ENCODE peak calls at places on chromosomes 3 and 15, in nine cellular contexts. F is IMR-90, K is body of pancreas, U is heart left ventricle, V is sigmoid colon, M is uterus, Z is spleen, Y is prostate gland, L is adrenal gland. P is an unnamed sample.

GRCh38 chr3:29721789-29722188 is 440.9 kb downstream of the RBMS3 start:
- DNase-seq in F (peak; percentile 4), K (no peak), U (no peak), V (no peak), M (no peak), Z (no peak), Y (no peak), L (no peak), P (peak; percentile 2)

GRCh38 chr3:141401584-141402475 is 33.5 kb downstream of the ZBTB38 start:
- DNase-seq in F (no peak), K (peak; percentile 49), U (peak; percentile 61), V (no peak), M (peak; percentile 57), Z (peak; percentile 93), Y (no peak), L (no peak), P (peak; percentile 65)

GRCh38 chr3:134473868-134474546 is 11.8 kb downstream of the ANAPC13 start:
- DNase-seq in F (peak; percentile 87), K (peak; percentile 83), U (peak; percentile 60), V (peak; percentile 86), M (peak; percentile 68), Z (no peak), Y (peak; percentile 86), L (peak; percentile 90), P (peak; percentile 83)

GRCh38 chr3:170811515-170811914 is 58.5 kb downstream of the RPL22L1 start:
- DNase-seq in F (peak; percentile 60), K (no peak), U (no peak), V (no peak), M (no peak), Z (no peak), Y (no peak), L (no peak), P (peak; percentile 53)

GRCh38 chr15:76439542-76439941 is 103.0 kb downstream of the ISL2 start:
- DNase-seq in F (no peak), K (no peak), U (no peak), V (no peak), M (no peak), Z (no peak), Y (no peak), L (no peak), P (no peak)

GRCh38 chr3:94115482-94115881 is 52.6 kb downstream of the NSUN3 start:
- DNase-seq in F (peak; percentile 27), K (no peak), U (no peak), V (no peak), M (no peak), Z (no peak), Y (no peak), L (no peak), P (peak; percentile 38)

GRCh38 chr3:41933154-41933676 is 28.7 kb downstream of the ULK4 start:
- DNase-seq in F (peak; percentile 78), K (no peak), U (no peak), V (no peak), M (no peak), Z (no peak), Y (peak; percentile 60), L (no peak), P (no peak)

GRCh38 chr3:143090486-143090885 is 29.1 kb upstream of the CHST2 start:
- DNase-seq in F (no peak), K (no peak), U (no peak), V (no peak), M (no peak), Z (no peak), Y (peak; percentile 13), L (no peak), P (no peak)

GRCh38 chr3:48820626-48821324 is 26.9 kb downstream of the PRKAR2A start:
- DNase-seq in F (peak; percentile 72), K (no peak), U (peak; percentile 29), V (no peak), M (no peak), Z (no peak), Y (no peak), L (peak; percentile 45), P (no peak)

GRCh38 chr3:184332370-184333090 is 4.9 kb upstream of the FAM131A start:
- DNase-seq in F (peak; percentile 95), K (no peak), U (no peak), V (no peak), M (no peak), Z (no peak), Y (no peak), L (no peak), P (no peak)

GRCh38 chr3:72123908-72124441 is 339.0 kb upstream of the PROK2 start:
- DNase-seq in F (peak; percentile 78), K (peak; percentile 59), U (peak; percentile 86), V (peak; percentile 81), M (peak; percentile 77), Z (no peak), Y (peak; percentile 93), L (peak; percentile 89), P (peak; percentile 35)

GRCh38 chr3:177245257-177245656 is 48.0 kb upstream of the TBL1XR1 start:
- DNase-seq in F (no peak), K (no peak), U (no peak), V (no peak), M (no peak), Z (no peak), Y (no peak), L (no peak), P (no peak)

DNA sequence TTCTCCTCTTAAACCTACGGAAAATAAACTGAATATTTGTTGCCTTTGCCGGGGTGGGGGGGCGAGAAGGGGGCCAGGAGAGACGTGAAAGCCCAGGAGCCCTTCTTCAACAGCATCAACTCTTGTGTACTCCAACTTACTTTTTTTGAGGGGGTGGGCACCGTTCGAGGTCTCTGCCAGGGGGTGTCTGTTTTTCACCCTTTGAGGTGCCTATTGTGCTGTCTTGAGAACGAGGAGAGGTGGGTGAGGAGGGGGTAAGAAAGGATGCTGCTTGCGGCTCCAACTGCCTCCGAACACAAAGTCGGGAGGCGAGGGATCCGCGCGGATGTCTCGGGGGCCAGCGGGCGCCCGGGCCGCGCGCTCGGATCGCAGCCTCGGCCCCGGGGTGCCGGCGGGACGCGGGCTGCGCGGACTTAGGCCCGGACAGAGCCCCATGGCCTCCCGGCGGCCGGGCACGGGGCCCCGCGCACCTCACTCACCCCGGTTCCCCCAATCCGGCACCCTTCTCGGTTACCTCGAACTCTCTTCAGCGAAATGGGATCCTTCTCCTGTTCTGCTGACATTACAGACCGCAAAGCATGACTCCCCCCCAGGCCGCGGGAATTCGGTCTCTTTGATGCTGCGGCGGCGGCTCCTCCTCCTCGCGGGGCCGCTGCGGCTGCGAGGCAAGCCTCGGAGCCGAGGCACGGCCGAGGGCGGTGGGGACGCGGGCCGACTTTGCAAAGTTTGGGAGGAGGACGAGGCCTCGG is 650 bp downstream of the PYGO1 start:
- DNase-seq in F (peak; percentile 47), K (peak; percentile 31), U (peak; percentile 30), V (peak; percentile 66), M (peak; percentile 38), Z (no peak), Y (no peak), L (peak; percentile 41), P (peak; percentile 77)
- TF ChIP-seq POLR2A in F (no peak), K (no peak), U (no peak), V (no peak), M (no peak), Z (no peak), Y (no peak), L (no peak), P (no peak)

DNA sequence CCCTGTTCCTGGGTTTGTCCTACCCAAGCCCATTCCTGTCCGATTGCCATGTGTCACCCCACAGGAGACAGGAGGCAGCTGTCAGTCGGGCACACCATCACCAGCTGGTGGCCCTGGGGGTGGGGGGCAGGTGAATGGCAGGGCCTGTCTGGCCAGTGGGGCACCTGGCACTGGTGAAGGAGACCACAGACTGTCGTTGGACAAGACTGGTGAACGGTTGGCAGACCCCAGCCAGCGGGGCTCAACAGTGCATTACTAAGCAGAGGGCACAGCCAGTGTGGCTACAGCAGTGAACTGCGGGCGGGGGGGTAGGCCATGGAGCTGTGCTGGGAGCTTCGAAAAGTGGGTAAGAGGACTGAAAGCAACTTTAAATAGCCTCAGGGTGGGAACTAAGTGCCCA is 2.1 kb downstream of the SEMA7A start:
- DNase-seq in F (no peak), K (no peak), U (no peak), V (no peak), M (no peak), Z (no peak), Y (no peak), L (no peak), P (peak; percentile 51)
- TF ChIP-seq POLR2A in F (no peak), K (no peak), U (no peak), V (no peak), M (no peak), Z (no peak), Y (no peak), L (no peak), P (no peak)

GRCh38 chr3:195910499-195910845 is 2.1 kb upstream of the TNK2 start:
- DNase-seq in F (no peak), K (no peak), U (no peak), V (peak; percentile 57), M (no peak), Z (peak; percentile 75), Y (no peak), L (peak; percentile 17), P (no peak)

GRCh38 chr3:195908439-195909293 is at the start of gene TNK2:
- DNase-seq in F (no peak), K (peak; percentile 35), U (no peak), V (peak; percentile 72), M (no peak), Z (peak; percentile 92), Y (no peak), L (no peak), P (peak; percentile 53)

GRCh38 chr3:195911041-195911945 is 2.9 kb upstream of the TNK2 start:
- DNase-seq in F (no peak), K (no peak), U (no peak), V (peak; percentile 26), M (no peak), Z (peak; percentile 71), Y (no peak), L (peak; percentile 15), P (no peak)

GRCh38 chr3:195909294-195909644 is 918 bp upstream of the TNK2 start:
- DNase-seq in F (peak; percentile 27), K (no peak), U (no peak), V (no peak), M (no peak), Z (no peak), Y (no peak), L (no peak), P (no peak)

GRCh38 chr3:195909645-195910498 is 1.5 kb upstream of the TNK2 start:
- DNase-seq in F (peak; percentile 61), K (peak; percentile 86), U (peak; percentile 86), V (peak; percentile 94), M (peak; percentile 88), Z (peak; percentile 97), Y (peak; percentile 88), L (peak; percentile 83), P (peak; percentile 83)
- TF ChIP-seq POLR2A in F (no peak), K (peak; percentile 52), U (no peak), V (no peak), M (peak; percentile 43), Z (no peak), Y (peak; percentile 61), L (no peak), P (peak; percentile 28)

DNA sequence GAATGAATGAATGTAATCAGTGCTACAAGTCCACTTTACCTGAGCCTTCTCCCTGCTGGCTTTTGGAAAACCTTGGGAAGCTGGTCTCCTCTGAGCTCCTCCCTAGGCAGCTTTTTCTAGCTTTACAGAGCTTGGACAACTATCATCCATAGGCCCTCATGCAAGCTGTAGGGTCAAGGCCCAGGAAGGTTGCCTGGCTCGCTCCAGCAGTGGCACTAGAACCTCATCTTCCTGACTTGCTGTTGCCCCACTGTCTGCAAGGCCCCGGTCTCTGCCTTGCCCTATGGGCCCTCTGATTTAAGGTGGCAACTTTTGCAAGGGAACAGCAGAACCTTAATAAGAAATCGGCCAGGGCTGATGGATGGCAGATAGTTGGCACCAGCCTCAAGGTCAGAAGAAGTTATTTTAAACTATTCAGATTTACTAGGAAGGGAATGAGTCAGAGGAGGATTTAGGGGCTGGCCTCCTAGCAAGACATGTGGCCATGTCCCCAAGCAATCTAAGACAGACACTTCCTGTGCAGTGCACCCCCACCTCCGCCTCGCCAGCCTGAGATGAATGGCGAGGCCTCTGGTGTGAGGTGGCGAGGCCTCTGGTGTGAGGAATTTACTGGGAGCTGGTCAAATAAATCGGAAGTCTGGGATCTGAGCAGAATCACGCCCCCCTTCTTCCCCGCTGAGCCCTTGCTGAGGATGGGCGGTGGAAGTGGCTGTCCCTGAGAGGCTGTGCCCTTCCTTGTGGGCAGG is 180.8 kb downstream of the MEGF11 start:
- DNase-seq in F (no peak), K (peak; percentile 31), U (no peak), V (peak; percentile 27), M (no peak), Z (no peak), Y (no peak), L (peak; percentile 62), P (no peak)
- TF ChIP-seq POLR2A in F (no peak), K (no peak), U (no peak), V (no peak), M (no peak), Z (no peak), Y (no peak), L (no peak), P (no peak)

P was measured in erythroblast.